ENCODE peak calls at places on chromosome 11, in four cellular contexts. F, E, J and R are unnamed samples.

GRCh38 chr11:5737091-5737490 is 843 bp downstream of the OR56B1 start:
- DNase-seq in F (no peak), E (no peak), J (no peak), R (no peak)

GRCh38 chr11:132062541-132062940 is 692.1 kb downstream of the NTM start:
- DNase-seq in F (no peak), E (no peak), J (no peak), R (no peak)

GRCh38 chr11:29518389-29519174 is 498.2 kb downstream of the KCNA4 start:
- DNase-seq in F (no peak), E (no peak), J (no peak), R (peak; percentile 46)

GRCh38 chr11:7892751-7893356 is 38.2 kb downstream of the OR10A6 start:
- DNase-seq in F (peak; percentile 11), E (peak; percentile 36), J (no peak), R (no peak)

GRCh38 chr11:15607361-15608036 is 492.8 kb downstream of the INSC start:
- DNase-seq in F (no peak), E (no peak), J (no peak), R (no peak)

GRCh38 chr11:90770007-90770406 is 547.2 kb upstream of the CHORDC1 start:
- DNase-seq in F (no peak), E (no peak), J (no peak), R (no peak)

GRCh38 chr11:132504501-132505041 is 1027.7 kb downstream of the OPCML start:
- DNase-seq in F (no peak), E (no peak), J (no peak), R (peak; percentile 29)

GRCh38 chr11:7573193-7573557 is 59.4 kb downstream of the PPFIBP2 start:
- DNase-seq in F (no peak), E (no peak), J (no peak), R (no peak)

GRCh38 chr11:9092846-9093778 is 1.7 kb upstream of the SCUBE2 start:
- DNase-seq in F (no peak), E (no peak), J (no peak), R (no peak)

GRCh38 chr11:103944251-103944944 is 92.0 kb upstream of the DDI1 start:
- DNase-seq in F (no peak), E (no peak), J (no peak), R (no peak)

GRCh38 chr11:23932485-23932898 is 564.4 kb upstream of the LUZP2 start:
- DNase-seq in F (no peak), E (no peak), J (no peak), R (no peak)

GRCh38 chr11:62921573-62922188 is 518 bp upstream of the CHRM1 start:
- DNase-seq in F (peak; percentile 35), E (no peak), J (no peak), R (no peak)

GRCh38 chr11:114061053-114062049 is 1.8 kb downstream of the ZBTB16 start:
- DNase-seq in F (peak; percentile 33), E (no peak), J (no peak), R (peak; percentile 20)

GRCh38 chr11:59117774-59118173 is 10.7 kb downstream of the FAM111B start:
- DNase-seq in F (no peak), E (no peak), J (no peak), R (no peak)

GRCh38 chr11:62267576-62267975 is 2.4 kb upstream of the SCGB2A2 start:
- DNase-seq in F (no peak), E (no peak), J (no peak), R (no peak)

GRCh38 chr11:57266157-57266556 is 29.1 kb upstream of the APLNR start:
- DNase-seq in F (no peak), E (no peak), J (no peak), R (no peak)

GRCh38 chr11:113317297-113317696 is 2.9 kb downstream of the TTC12 start:
- DNase-seq in F (no peak), E (no peak), J (no peak), R (no peak)

GRCh38 chr11:61027141-61027840 is 55.8 kb downstream of the CD6 start:
- DNase-seq in F (no peak), E (no peak), J (no peak), R (no peak)

GRCh38 chr11:126102436-126102894 is 39.8 kb upstream of the CDON start:
- DNase-seq in F (peak; percentile 39), E (peak; percentile 25), J (peak; percentile 16), R (no peak)

GRCh38 chr11:18064035-18064434 is 18.0 kb upstream of the TPH1 start:
- DNase-seq in F (no peak), E (no peak), J (no peak), R (no peak)

GRCh38 chr11:29317669-29318068 is 699.2 kb downstream of the KCNA4 start:
- DNase-seq in F (no peak), E (no peak), J (no peak), R (no peak)

GRCh38 chr11:75096456-75097172 is at the start of gene OR2AT4:
- DNase-seq in F (peak; percentile 41), E (no peak), J (no peak), R (no peak)

GRCh38 chr11:73198677-73199076 is 19.4 kb upstream of the P2RY2 start:
- DNase-seq in F (peak; percentile 45), E (peak; percentile 62), J (no peak), R (peak; percentile 4)

GRCh38 chr11:134124660-134125451 is 56.0 kb downstream of the JAM3 start:
- DNase-seq in F (no peak), E (no peak), J (no peak), R (peak; percentile 77)

GRCh38 chr11:69700278-69701140 is 3.3 kb downstream of the FGF19 start:
- DNase-seq in F (peak; percentile 83), E (peak; percentile 66), J (no peak), R (peak; percentile 74)

GRCh38 chr11:70914496-70914895 is 337.9 kb downstream of the SHANK2 start:
- DNase-seq in F (no peak), E (no peak), J (no peak), R (no peak)

GRCh38 chr11:130217133-130217631 is 57.6 kb downstream of the ST14 start:
- DNase-seq in F (no peak), E (no peak), J (no peak), R (peak; percentile 11)

GRCh38 chr11:130216591-130217132 is 57.1 kb downstream of the ST14 start:
- DNase-seq in F (no peak), E (no peak), J (no peak), R (peak; percentile 9)

GRCh38 chr11:130215531-130216220 is 56.1 kb downstream of the ST14 start:
- DNase-seq in F (no peak), E (no peak), J (no peak), R (peak; percentile 5)

GRCh38 chr11:130214861-130215530 is 55.4 kb downstream of the ST14 start:
- DNase-seq in F (no peak), E (no peak), J (no peak), R (peak; percentile 3)

DNA sequence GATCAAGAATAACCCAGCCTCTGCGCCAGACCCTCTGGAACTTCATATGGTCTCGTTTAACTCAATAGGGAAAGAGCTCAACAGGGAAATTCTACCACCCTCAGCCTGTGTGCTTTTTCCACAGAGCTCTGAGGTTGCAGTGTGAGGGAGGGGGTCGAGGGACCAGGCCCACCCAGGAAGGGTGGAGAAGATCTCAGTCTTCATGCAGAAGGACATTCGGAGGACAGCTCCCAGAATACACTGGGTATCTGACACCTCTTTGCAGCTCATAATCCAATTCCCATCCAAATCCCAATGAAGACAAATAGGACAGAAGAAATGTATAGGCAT is 56.6 kb downstream of the ST14 start:
- DNase-seq in F (no peak), E (no peak), J (no peak), R (no peak)
- TF ChIP-seq ETV6 in F (no peak), E (no peak), J (no peak), R (no peak)

GRCh38 chr11:820655-821512 is 2.2 kb downstream of the PNPLA2 start:
- DNase-seq in F (no peak), E (peak; percentile 70), J (no peak), R (no peak)
- TF ChIP-seq TCF7 in F (no peak), E (no peak), J (no peak), R (no peak)

GRCh38 chr11:86663741-86664140 is 8.7 kb downstream of the ME3 start:
- DNase-seq in F (no peak), E (no peak), J (no peak), R (no peak)

GRCh38 chr11:86658534-86658933 is 13.9 kb downstream of the ME3 start:
- DNase-seq in F (no peak), E (no peak), J (no peak), R (no peak)

GRCh38 chr11:86664930-86665329 is 7.5 kb downstream of the ME3 start:
- DNase-seq in F (no peak), E (no peak), J (no peak), R (no peak)

GRCh38 chr11:86660011-86660595 is 12.3 kb downstream of the ME3 start:
- DNase-seq in F (no peak), E (no peak), J (no peak), R (no peak)
- TF ChIP-seq ETV6 in F (no peak), E (no peak), J (no peak), R (no peak)

GRCh38 chr11:122796128-122796717 is 42.1 kb upstream of the CRTAM start:
- DNase-seq in F (peak; percentile 68), E (peak; percentile 9), J (no peak), R (peak; percentile 84)
- TF ChIP-seq TCF7 in F (no peak), E (no peak), J (no peak), R (no peak)

GRCh38 chr11:10678106-10678505 is 15.4 kb downstream of the IRAG1 start:
- DNase-seq in F (no peak), E (no peak), J (no peak), R (no peak)

GRCh38 chr11:10679644-10680043 is 13.9 kb downstream of the IRAG1 start:
- DNase-seq in F (no peak), E (no peak), J (no peak), R (no peak)

GRCh38 chr11:10683429-10683828 is 10.1 kb downstream of the IRAG1 start:
- DNase-seq in F (no peak), E (no peak), J (no peak), R (no peak)

GRCh38 chr11:10680956-10681487 is 12.5 kb downstream of the IRAG1 start:
- DNase-seq in F (no peak), E (no peak), J (no peak), R (no peak)
- TF ChIP-seq ETV6 in F (no peak), E (no peak), J (no peak), R (no peak)

GRCh38 chr11:108322666-108323065 is 99.8 kb downstream of the ATM start:
- DNase-seq in F (no peak), E (no peak), J (no peak), R (no peak)

GRCh38 chr11:108316061-108316460 is 93.2 kb downstream of the ATM start:
- DNase-seq in F (no peak), E (no peak), J (no peak), R (no peak)

GRCh38 chr11:108324587-108324986 is 101.7 kb downstream of the ATM start:
- DNase-seq in F (no peak), E (no peak), J (no peak), R (no peak)

GRCh38 chr11:108319541-108320145 is 96.8 kb downstream of the ATM start:
- DNase-seq in F (no peak), E (no peak), J (no peak), R (no peak)
- TF ChIP-seq TCF7 in F (no peak), E (no peak), J (no peak), R (no peak)